ENCODE peak calls at places on chromosomes 1 and 21, in eight cellular contexts. A is heart left ventricle; Q is GM23338; E is tibial nerve; X is mammary epithelial cell; O is CD8-positive, alpha-beta T cell; H is OCI-LY7; P is CD8-positive, alpha-beta memory T cell. N is an unnamed sample.

GRCh38 chr1:151513626-151514101 is 2.5 kb downstream of the CGN start:
- DNase-seq in A (no peak), Q (peak; percentile 62), E (no peak), X (peak; percentile 86), O (no peak), H (peak; percentile 8), P (no peak), N (peak; percentile 24)

GRCh38 chr1:36856126-36856525 is 178.2 kb downstream of the GRIK3 start:
- DNase-seq in A (no peak), Q (no peak), E (no peak), X (no peak), O (no peak), H (peak; percentile 76), P (no peak), N (no peak)

GRCh38 chr1:27119270-27119618 is 35.7 kb downstream of the SLC9A1 start:
- DNase-seq in A (peak; percentile 48), Q (no peak), E (no peak), X (no peak), O (no peak), H (no peak), P (no peak), N (peak; percentile 88)

GRCh38 chr1:5913078-5913845 is 79.0 kb downstream of the NPHP4 start:
- DNase-seq in A (no peak), Q (no peak), E (no peak), X (peak; percentile 7), O (no peak), H (no peak), P (no peak), N (no peak)

GRCh38 chr1:25095635-25096200 is 136.6 kb downstream of the SYF2 start:
- DNase-seq in A (no peak), Q (no peak), E (no peak), X (no peak), O (no peak), H (no peak), P (no peak), N (no peak)

GRCh38 chr1:87115317-87115885 is 201.0 kb downstream of the HS2ST1 start:
- DNase-seq in A (no peak), Q (no peak), E (peak; percentile 55), X (peak; percentile 65), O (no peak), H (no peak), P (no peak), N (no peak)

GRCh38 chr1:8276173-8276914 is 41.6 kb upstream of the SLC45A1 start:
- DNase-seq in A (no peak), Q (no peak), E (no peak), X (no peak), O (no peak), H (peak; percentile 3), P (no peak), N (no peak)

GRCh38 chr1:58095183-58095582 is 451.3 kb downstream of the OMA1 start:
- DNase-seq in A (no peak), Q (peak; percentile 45), E (no peak), X (no peak), O (no peak), H (no peak), P (no peak), N (no peak)

GRCh38 chr1:43736819-43737218 is 29.5 kb downstream of the ST3GAL3 start:
- DNase-seq in A (no peak), Q (no peak), E (no peak), X (no peak), O (no peak), H (no peak), P (no peak), N (no peak)

GRCh38 chr21:19076031-19076430 is 672.4 kb upstream of the TMPRSS15 start:
- DNase-seq in A (no peak), Q (peak; percentile 63), E (no peak), X (no peak), O (no peak), H (no peak), P (no peak), N (no peak)

GRCh38 chr1:111203681-111204210 is 3.3 kb upstream of the DENND2D start:
- DNase-seq in A (peak; percentile 82), Q (peak; percentile 66), E (peak; percentile 23), X (peak; percentile 30), O (peak; percentile 80), H (peak; percentile 93), P (peak; percentile 77), N (peak; percentile 84)

GRCh38 chr1:47894718-47895393 is 102.3 kb downstream of the TRABD2B start:
- DNase-seq in A (no peak), Q (peak; percentile 55), E (no peak), X (peak; percentile 90), O (no peak), H (no peak), P (no peak), N (no peak)

GRCh38 chr1:47898156-47898825 is 98.9 kb downstream of the TRABD2B start:
- DNase-seq in A (no peak), Q (peak; percentile 55), E (no peak), X (no peak), O (no peak), H (no peak), P (no peak), N (no peak)

GRCh38 chr1:47890779-47891178 is 106.4 kb downstream of the TRABD2B start:
- DNase-seq in A (no peak), Q (no peak), E (no peak), X (no peak), O (no peak), H (no peak), P (no peak), N (no peak)

GRCh38 chr1:47893412-47893811 is 103.8 kb downstream of the TRABD2B start:
- DNase-seq in A (no peak), Q (no peak), E (no peak), X (no peak), O (no peak), H (no peak), P (no peak), N (no peak)

GRCh38 chr1:47895436-47895835 is 101.7 kb downstream of the TRABD2B start:
- DNase-seq in A (no peak), Q (no peak), E (no peak), X (no peak), O (no peak), H (no peak), P (no peak), N (no peak)
- H3K27ac ChIP-seq in A (no peak overlapping the region), Q (no peak overlapping the region), E (no peak overlapping the region), X (no peak overlapping the region), O (no peak overlapping the region), H (no peak overlapping the region), P (no peak overlapping the region), N (no peak overlapping the region)

GRCh38 chr21:41141031-41141457 is 26.9 kb upstream of the BACE2 start:
- DNase-seq in A (no peak), Q (no peak), E (no peak), X (peak; percentile 69), O (no peak), H (no peak), P (no peak), N (no peak)
- H3K27ac ChIP-seq in A (no peak overlapping the region), Q (no peak overlapping the region), E (no peak overlapping the region), X (peak overlapping the region; percentile 6), O (no peak overlapping the region), H (no peak overlapping the region), P (no peak overlapping the region), N (no peak overlapping the region)

DNA sequence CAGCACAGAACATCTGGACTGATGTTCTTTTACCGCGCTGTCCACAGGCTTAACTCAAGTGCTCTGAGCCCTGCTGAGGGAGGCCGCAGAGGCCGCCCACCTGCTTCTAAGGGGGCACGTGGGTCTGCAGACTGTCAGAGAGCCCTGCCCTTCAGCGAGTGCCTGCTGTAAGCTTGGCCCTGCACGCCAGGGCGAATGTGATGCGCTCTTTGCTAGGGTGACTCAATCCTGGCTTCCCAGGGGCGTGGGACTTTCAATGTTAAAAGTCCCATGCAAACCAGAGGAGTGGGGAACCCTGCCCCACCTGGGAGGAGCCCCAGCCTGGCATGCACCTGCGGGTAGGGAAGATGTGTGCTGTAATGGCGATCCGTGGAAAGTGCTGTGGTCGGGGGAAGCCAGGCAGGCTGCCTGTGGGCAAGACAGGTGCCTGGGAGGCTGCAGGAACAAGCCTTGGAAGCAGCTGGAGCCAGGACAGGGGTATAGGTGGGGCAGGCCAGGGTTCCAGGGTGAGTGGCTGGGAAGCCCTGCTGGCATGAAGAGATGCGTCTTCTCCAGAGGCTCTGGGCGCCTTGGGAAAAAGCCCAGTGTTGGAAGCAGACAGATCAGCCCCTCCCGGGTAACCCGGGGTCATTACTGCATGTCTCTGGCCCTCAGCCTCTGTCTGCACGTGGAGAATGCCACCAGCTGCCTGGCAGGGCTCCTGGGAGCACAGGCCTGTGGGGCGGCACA is 592 bp upstream of the PANK4 start:
- DNase-seq in A (peak; percentile 81), Q (no peak), E (no peak), X (peak; percentile 80), O (peak; percentile 43), H (no peak), P (peak; percentile 13), N (peak; percentile 76)
- H3K27ac ChIP-seq in A (peak overlapping the region; percentile 84), Q (no peak overlapping the region), E (no peak overlapping the region), X (no peak overlapping the region), O (no peak overlapping the region), H (no peak overlapping the region), P (no peak overlapping the region), N (peak overlapping the region; percentile 83)

DNA sequence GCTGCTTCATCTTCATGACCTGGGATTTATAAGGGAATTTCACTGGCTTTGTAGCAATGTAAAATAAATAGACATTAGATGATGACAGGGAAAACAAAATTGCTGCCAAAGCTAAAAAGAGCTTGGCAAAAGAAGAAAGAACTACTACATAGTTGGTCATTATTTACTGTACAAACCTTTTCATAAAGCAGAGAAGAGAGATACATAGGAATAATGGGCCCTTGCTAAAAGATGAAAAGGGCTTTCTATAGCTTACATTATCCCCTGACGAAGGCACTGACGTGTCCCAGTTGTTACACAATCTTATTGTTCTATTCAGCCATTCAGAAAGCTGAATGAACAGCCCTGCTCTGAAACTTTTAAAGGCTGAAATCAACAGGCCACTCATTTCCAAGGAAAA is 57.1 kb downstream of the ZC3H11B start:
- DNase-seq in A (no peak), Q (no peak), E (no peak), X (peak; percentile 48), O (no peak), H (no peak), P (no peak), N (no peak)
- H3K27ac ChIP-seq in A (no peak overlapping the region), Q (no peak overlapping the region), E (no peak overlapping the region), X (no peak overlapping the region), O (no peak overlapping the region), H (no peak overlapping the region), P (no peak overlapping the region), N (peak overlapping the region; percentile 28)

GRCh38 chr1:180907313-180908055 is 5.2 kb upstream of the KIAA1614 start:
- DNase-seq in A (no peak), Q (no peak), E (no peak), X (no peak), O (no peak), H (no peak), P (no peak), N (no peak)
- H3K27ac ChIP-seq in A (no peak overlapping the region), Q (no peak overlapping the region), E (no peak overlapping the region), X (no peak overlapping the region), O (no peak overlapping the region), H (no peak overlapping the region), P (no peak overlapping the region), N (no peak overlapping the region)